ENCODE peak calls at places on chromosomes 11 and 22, in four cellular contexts. Y is thyroid gland, W is MM.1S, G is left ventricle myocardium inferior. X is an unnamed sample.

GRCh38 chr11:94315664-94316063 is 11.3 kb downstream of the IZUMO1R start:
- DNase-seq in G (no peak), W (no peak), Y (no peak), X (peak; percentile 74)

GRCh38 chr11:73186294-73186850 is 31.7 kb upstream of the P2RY2 start:
- DNase-seq in Y (no peak), G (no peak), W (no peak), X (no peak)

GRCh38 chr22:36350751-36351594 is 36.8 kb downstream of the MYH9 start:
- DNase-seq in Y (peak; percentile 45), W (no peak), G (no peak), X (peak; percentile 57)

GRCh38 chr22:19597399-19597735 is 73.2 kb upstream of the CLDN5 start:
- DNase-seq in Y (no peak), W (no peak), G (no peak), X (no peak)

GRCh38 chr11:5705688-5706087 is 16.1 kb downstream of the TRIM22 start:
- DNase-seq in G (no peak), W (no peak), Y (no peak), X (no peak)

GRCh38 chr22:37910863-37911262 is 4.8 kb downstream of the MICALL1 start:
- DNase-seq in W (no peak), Y (peak; percentile 48), G (no peak), X (no peak)

GRCh38 chr11:131910491-131911387 is 540.3 kb downstream of the NTM start:
- DNase-seq in G (no peak), W (no peak), Y (peak; percentile 30), X (peak; percentile 71)

GRCh38 chr11:45803981-45804805 is 756 bp upstream of the SLC35C1 start:
- DNase-seq in W (peak; percentile 44), Y (peak; percentile 83), G (peak; percentile 88), X (peak; percentile 86)

GRCh38 chr11:15038963-15039362 is 34.4 kb upstream of the CALCB start:
- DNase-seq in Y (no peak), G (no peak), W (no peak), X (no peak)

GRCh38 chr11:121775276-121775675 is 322.5 kb upstream of the SORL1-AS1 start:
- DNase-seq in Y (no peak), G (no peak), W (no peak), X (no peak)
- H3K4me3 ChIP-seq in Y (no peak overlapping the region), G (no peak overlapping the region), W (no peak overlapping the region), X (no peak overlapping the region)

GRCh38 chr22:47851586-47851985 is 1089.1 kb downstream of the TBC1D22A start:
- DNase-seq in Y (no peak), W (no peak), G (no peak), X (no peak)
- H3K9me3 ChIP-seq in Y (no peaks in the 10 kb centered on the region), W (no peaks in the 10 kb centered on the region), G (no peaks in the 10 kb centered on the region), X (no peaks in the 10 kb centered on the region)

DNA sequence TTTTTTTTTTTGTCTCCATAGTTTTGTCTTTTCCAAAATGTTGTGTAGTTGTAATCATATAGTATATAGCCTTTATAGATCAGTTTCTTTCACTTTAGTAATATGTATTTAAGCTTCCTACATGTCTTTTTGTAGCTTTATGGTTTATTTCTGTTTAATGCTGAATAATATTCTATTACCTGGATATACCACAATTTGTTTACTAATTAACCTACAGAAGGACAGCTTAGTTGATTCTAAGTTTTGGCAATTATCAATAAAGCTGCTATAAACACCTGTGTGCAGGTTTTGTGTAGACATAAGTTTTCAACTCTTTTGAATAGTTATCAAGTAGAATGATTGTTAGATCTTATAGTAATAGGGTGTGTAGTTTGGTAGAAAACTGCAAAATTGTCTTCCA is 130.3 kb upstream of the CARD18 start:
- DNase-seq in W (no peak), Y (no peak), G (no peak), X (no peak)
- H3K4me3 ChIP-seq in W (no peak overlapping the region), Y (no peak overlapping the region), G (no peak overlapping the region), X (no peak overlapping the region)

DNA sequence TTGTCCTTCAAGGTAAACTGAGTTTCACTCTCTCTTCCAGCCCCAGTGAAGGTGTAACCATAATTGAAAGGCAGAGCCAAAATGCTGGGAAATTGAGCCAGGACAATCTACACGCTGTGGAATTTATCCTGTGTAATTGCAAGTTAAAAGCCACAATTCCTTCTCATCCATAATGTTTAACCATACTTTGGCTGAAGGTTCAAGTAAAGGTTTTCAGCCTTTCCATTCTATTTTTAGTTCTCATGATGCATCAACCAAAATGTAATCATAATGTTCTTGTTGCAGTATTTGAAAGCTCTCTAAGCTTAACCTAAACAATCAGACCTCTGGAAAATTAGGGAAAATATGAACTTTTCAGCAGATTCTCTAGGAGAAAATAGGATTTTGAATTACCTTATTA is 14.0 kb upstream of the ARHGAP42 start:
- DNase-seq in W (no peak), G (no peak), Y (no peak), X (no peak)
- H3K9me3 ChIP-seq in W (no peaks in the 10 kb centered on the region), G (no peaks in the 10 kb centered on the region), Y (no peaks in the 10 kb centered on the region), X (no peaks in the 10 kb centered on the region)

GRCh38 chr22:41446057-41446501 is 522 bp downstream of the TOB2 start:
- DNase-seq in Y (no peak), W (peak; percentile 19), G (peak; percentile 43), X (peak; percentile 59)

GRCh38 chr22:41449321-41449720 is 2.7 kb upstream of the TOB2 start:
- DNase-seq in Y (no peak), W (no peak), G (no peak), X (no peak)

GRCh38 chr22:41446639-41447434 is at the start of gene TOB2:
- DNase-seq in W (peak; percentile 95), Y (peak; percentile 95), G (peak; percentile 96), X (peak; percentile 98)

GRCh38 chr22:41447435-41448188 is 1.0 kb upstream of the TOB2 start:
- DNase-seq in Y (peak; percentile 74), W (peak; percentile 72), G (peak; percentile 67), X (peak; percentile 81)

GRCh38 chr22:41448189-41448808 is 1.7 kb upstream of the TOB2 start:
- DNase-seq in W (peak; percentile 98), G (peak; percentile 95), Y (peak; percentile 96), X (peak; percentile 99)
- H3K4me3 ChIP-seq in W (peak overlapping the region; percentile 71), G (peak overlapping the region; percentile 100), Y (peak overlapping the region; percentile 91), X (peak overlapping the region; percentile 99)

GRCh38 chr11:58771458-58771855 is 39.7 kb upstream of the GLYAT start:
- DNase-seq in W (no peak), G (no peak), Y (no peak), X (no peak)
- H3K9me3 ChIP-seq in W (no peaks in the 10 kb centered on the region), G (no peaks in the 10 kb centered on the region), Y (no peaks in the 10 kb centered on the region), X (no peaks in the 10 kb centered on the region)

GRCh38 chr22:44352378-44353062 is 39.8 kb upstream of the SHISAL1 start:
- DNase-seq in Y (no peak), G (no peak), W (no peak), X (no peak)
- H3K4me3 ChIP-seq in Y (no peak overlapping the region), G (no peak overlapping the region), W (no peak overlapping the region), X (no peak overlapping the region)

GRCh38 chr11:101586965-101587364 is 3.2 kb upstream of the TRPC6 start:
- DNase-seq in W (no peak), Y (peak; percentile 73), G (no peak), X (no peak)
- H3K9me3 ChIP-seq in W (no peaks in the 10 kb centered on the region), Y (no peaks in the 10 kb centered on the region), G (no peaks in the 10 kb centered on the region), X (no peaks in the 10 kb centered on the region)

GRCh38 chr22:45284705-45285305 is at the start of gene UPK3A:
- DNase-seq in G (peak; percentile 80), Y (peak; percentile 92), W (peak; percentile 73), X (peak; percentile 18)
- H3K4me3 ChIP-seq in G (peak within 1 kb of the TSS; percentile 61), Y (no peak within 1 kb of the TSS), W (peak within 1 kb of the TSS; percentile 46), X (peak within 1 kb of the TSS; percentile 56)

DNA sequence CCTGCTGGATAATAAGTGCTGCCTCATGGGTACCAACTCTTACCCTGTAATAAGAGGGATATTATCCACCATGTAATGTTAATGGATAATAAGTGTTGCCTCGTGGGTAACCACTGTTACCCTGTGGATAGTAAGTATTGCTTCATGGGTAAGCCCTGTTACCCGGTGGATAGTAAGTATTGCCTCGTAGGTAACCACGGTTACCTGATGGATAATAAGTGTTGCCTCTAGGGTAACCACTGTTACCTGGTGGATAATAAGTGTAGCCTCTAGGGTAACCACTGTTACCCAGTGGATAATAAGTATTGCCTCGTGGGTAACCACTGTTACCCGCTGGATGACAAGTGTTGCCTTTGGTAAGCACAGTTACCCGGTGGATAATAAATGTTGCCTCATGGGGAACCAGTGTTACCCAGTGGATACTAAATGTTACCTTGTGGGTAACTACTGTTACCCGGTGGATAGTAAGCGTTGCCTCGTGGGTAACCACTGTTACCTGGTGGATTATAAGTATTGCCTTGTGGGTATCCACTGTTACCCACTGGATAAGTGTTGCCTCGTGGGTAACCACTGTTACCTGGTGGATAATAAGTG is 18.6 kb upstream of the NXPE4 start:
- DNase-seq in G (no peak), Y (no peak), W (no peak), X (no peak)
- H3K9me3 ChIP-seq in G (peaks cover 12% of the 10 kb centered on the region), Y (no peaks in the 10 kb centered on the region), W (no peaks in the 10 kb centered on the region), X (no peaks in the 10 kb centered on the region)

X was measured in adipocyte.